ENCODE peak calls at places on chromosomes 2 and 18, in seven cellular contexts. One of them, this sample, is unnamed.
A peak's percentile ranks its signal among the peaks of the same experiment; 100 is the strongest.

GRCh38 chr18:76405761-76406356 is 89.2 kb downstream of the ZNF516 start:
- DNase-seq in K562: peak; percentile 37
- DNase-seq in astrocyte: no peak
- DNase-seq in H9: peak; percentile 84
- DNase-seq in SK-N-SH: peak; percentile 63
- DNase-seq in IMR-90: peak; percentile 30
- DNase-seq in keratinocyte: no peak
- DNase-seq in this sample: no peak

GRCh38 chr2:217857624-217858506 is 144.9 kb downstream of the TNS1 start:
- DNase-seq in keratinocyte: no peak
- DNase-seq in H9: no peak
- DNase-seq in IMR-90: no peak
- DNase-seq in astrocyte: no peak
- DNase-seq in SK-N-SH: peak; percentile 49
- DNase-seq in K562: no peak
- DNase-seq in this sample: no peak

GRCh38 chr2:232562515-232563151 is 12.1 kb downstream of the EIF4E2 start:
- DNase-seq in astrocyte: no peak
- DNase-seq in H9: no peak
- DNase-seq in keratinocyte: no peak
- DNase-seq in K562: no peak
- DNase-seq in SK-N-SH: no peak
- DNase-seq in IMR-90: no peak
- DNase-seq in this sample: no peak

GRCh38 chr18:49924293-49924983 is 111.1 kb upstream of the ACAA2 start:
- DNase-seq in astrocyte: peak; percentile 66
- DNase-seq in keratinocyte: no peak
- DNase-seq in IMR-90: no peak
- DNase-seq in K562: no peak
- DNase-seq in SK-N-SH: no peak
- DNase-seq in H9: no peak
- DNase-seq in this sample: no peak

GRCh38 chr2:163132850-163133249 is 294.3 kb upstream of the KCNH7 start:
- DNase-seq in SK-N-SH: peak; percentile 2
- DNase-seq in IMR-90: peak; percentile 2
- DNase-seq in K562: no peak
- DNase-seq in H9: no peak
- DNase-seq in astrocyte: peak; percentile 7
- DNase-seq in keratinocyte: no peak
- DNase-seq in this sample: no peak

GRCh38 chr2:131026914-131027313 is 66.3 kb downstream of the FAM168B start:
- DNase-seq in keratinocyte: no peak
- DNase-seq in IMR-90: no peak
- DNase-seq in astrocyte: no peak
- DNase-seq in SK-N-SH: no peak
- DNase-seq in K562: no peak
- DNase-seq in H9: no peak
- DNase-seq in this sample: no peak

GRCh38 chr2:49288902-49289680 is 134.8 kb upstream of the FSHR start:
- DNase-seq in H9: no peak
- DNase-seq in SK-N-SH: no peak
- DNase-seq in astrocyte: peak; percentile 31
- DNase-seq in IMR-90: no peak
- DNase-seq in keratinocyte: no peak
- DNase-seq in K562: no peak
- DNase-seq in this sample: no peak

GRCh38 chr18:49007663-49008062 is 56.9 kb upstream of the SMAD7 start:
- DNase-seq in astrocyte: no peak
- DNase-seq in H9: no peak
- DNase-seq in K562: no peak
- DNase-seq in keratinocyte: no peak
- DNase-seq in SK-N-SH: no peak
- DNase-seq in IMR-90: no peak
- DNase-seq in this sample: no peak

GRCh38 chr2:11278219-11278618 is 66.2 kb downstream of the ROCK2 start:
- DNase-seq in K562: no peak
- DNase-seq in IMR-90: no peak
- DNase-seq in SK-N-SH: no peak
- DNase-seq in H9: no peak
- DNase-seq in astrocyte: no peak
- DNase-seq in keratinocyte: no peak
- DNase-seq in this sample: no peak

GRCh38 chr18:635171-635570 is 22.3 kb upstream of the TYMS start:
- DNase-seq in SK-N-SH: no peak
- DNase-seq in keratinocyte: no peak
- DNase-seq in K562: no peak
- DNase-seq in IMR-90: no peak
- DNase-seq in H9: peak; percentile 58
- DNase-seq in astrocyte: no peak
- DNase-seq in this sample: no peak

GRCh38 chr2:148172131-148172753 is 151.4 kb downstream of the MBD5 start:
- DNase-seq in astrocyte: no peak
- DNase-seq in IMR-90: no peak
- DNase-seq in SK-N-SH: no peak
- DNase-seq in keratinocyte: no peak
- DNase-seq in K562: no peak
- DNase-seq in H9: no peak
- DNase-seq in this sample: no peak

GRCh38 chr2:109349555-109350430 is 220.8 kb downstream of the SH3RF3 start:
- DNase-seq in astrocyte: no peak
- DNase-seq in H9: no peak
- DNase-seq in SK-N-SH: no peak
- DNase-seq in IMR-90: no peak
- DNase-seq in keratinocyte: no peak
- DNase-seq in K562: no peak
- DNase-seq in this sample: no peak

GRCh38 chr18:62452280-62452824 is 70.5 kb upstream of the ZCCHC2 start:
- DNase-seq in IMR-90: peak; percentile 19
- DNase-seq in astrocyte: no peak
- DNase-seq in keratinocyte: no peak
- DNase-seq in H9: no peak
- DNase-seq in K562: no peak
- DNase-seq in SK-N-SH: no peak
- DNase-seq in this sample: no peak

GRCh38 chr2:54176577-54176976 is 61.2 kb downstream of the ACYP2 start:
- DNase-seq in K562: no peak
- DNase-seq in keratinocyte: no peak
- DNase-seq in IMR-90: peak; percentile 46
- DNase-seq in astrocyte: peak; percentile 14
- DNase-seq in H9: peak; percentile 54
- DNase-seq in SK-N-SH: peak; percentile 38
- DNase-seq in this sample: peak; percentile 18

GRCh38 chr2:173077506-173078177 is 2.0 kb downstream of the MAP3K20 start:
- DNase-seq in K562: peak; percentile 44
- DNase-seq in keratinocyte: no peak
- DNase-seq in SK-N-SH: no peak
- DNase-seq in IMR-90: peak; percentile 68
- DNase-seq in astrocyte: peak; percentile 32
- DNase-seq in H9: no peak
- DNase-seq in this sample: no peak

GRCh38 chr18:46677609-46678470 is 20.8 kb upstream of the LOXHD1 start:
- DNase-seq in astrocyte: no peak
- DNase-seq in IMR-90: no peak
- DNase-seq in SK-N-SH: peak; percentile 36
- DNase-seq in keratinocyte: no peak
- DNase-seq in H9: no peak
- DNase-seq in K562: no peak
- DNase-seq in this sample: no peak

GRCh38 chr18:48528861-48529260 is 10.0 kb upstream of the CTIF start:
- DNase-seq in H9: no peak
- DNase-seq in SK-N-SH: no peak
- DNase-seq in astrocyte: no peak
- DNase-seq in keratinocyte: no peak
- DNase-seq in K562: no peak
- DNase-seq in IMR-90: no peak
- DNase-seq in this sample: no peak

GRCh38 chr2:5689790-5690189 is 2.4 kb upstream of the SOX11 start:
- DNase-seq in K562: no peak
- DNase-seq in H9: no peak
- DNase-seq in SK-N-SH: no peak
- DNase-seq in keratinocyte: no peak
- DNase-seq in astrocyte: no peak
- DNase-seq in IMR-90: no peak
- DNase-seq in this sample: no peak

GRCh38 chr2:181672255-181673008 is 7.9 kb downstream of the NEUROD1 start:
- DNase-seq in IMR-90: no peak
- DNase-seq in keratinocyte: no peak
- DNase-seq in SK-N-SH: no peak
- DNase-seq in H9: no peak
- DNase-seq in astrocyte: no peak
- DNase-seq in K562: no peak
- DNase-seq in this sample: no peak

GRCh38 chr18:42341423-42341822 is 386.4 kb downstream of the PIK3C3 start:
- DNase-seq in SK-N-SH: no peak
- DNase-seq in keratinocyte: no peak
- DNase-seq in astrocyte: no peak
- DNase-seq in H9: no peak
- DNase-seq in IMR-90: no peak
- DNase-seq in K562: no peak
- DNase-seq in this sample: no peak

GRCh38 chr2:70733428-70734185 is 34.4 kb downstream of the ADD2 start:
- DNase-seq in IMR-90: no peak
- DNase-seq in astrocyte: no peak
- DNase-seq in K562: no peak
- DNase-seq in H9: no peak
- DNase-seq in SK-N-SH: peak; percentile 42
- DNase-seq in keratinocyte: no peak
- DNase-seq in this sample: no peak

GRCh38 chr2:117980783-117981676 is 32.8 kb downstream of the CCDC93 start:
- DNase-seq in SK-N-SH: no peak
- DNase-seq in astrocyte: peak; percentile 95
- DNase-seq in IMR-90: peak; percentile 92
- DNase-seq in keratinocyte: peak; percentile 65
- DNase-seq in K562: no peak
- DNase-seq in H9: no peak
- DNase-seq in this sample: no peak

GRCh38 chr2:162422894-162423293 is 79.0 kb downstream of the GCA start:
- DNase-seq in H9: no peak
- DNase-seq in IMR-90: no peak
- DNase-seq in K562: no peak
- DNase-seq in SK-N-SH: no peak
- DNase-seq in keratinocyte: no peak
- DNase-seq in astrocyte: no peak
- DNase-seq in this sample: no peak

GRCh38 chr2:85324639-85325465 is 2.9 kb downstream of the TGOLN2 start:
- DNase-seq in IMR-90: peak; percentile 35
- DNase-seq in astrocyte: no peak
- DNase-seq in keratinocyte: no peak
- DNase-seq in K562: no peak
- DNase-seq in H9: no peak
- DNase-seq in SK-N-SH: no peak
- DNase-seq in this sample: no peak

GRCh38 chr2:108970369-108970768 is 18.7 kb downstream of the EDAR start:
- DNase-seq in keratinocyte: no peak
- DNase-seq in IMR-90: no peak
- DNase-seq in astrocyte: no peak
- DNase-seq in H9: no peak
- DNase-seq in K562: no peak
- DNase-seq in SK-N-SH: no peak
- DNase-seq in this sample: no peak

GRCh38 chr2:102975996-102976636 is 214.3 kb downstream of the TMEM182 start:
- DNase-seq in K562: peak; percentile 11
- DNase-seq in keratinocyte: peak; percentile 0
- DNase-seq in SK-N-SH: peak; percentile 41
- DNase-seq in IMR-90: peak; percentile 4
- DNase-seq in H9: peak; percentile 73
- DNase-seq in astrocyte: peak; percentile 18
- DNase-seq in this sample: peak; percentile 2

GRCh38 chr2:234029150-234029733 is 21.3 kb upstream of the SPP2 start:
- DNase-seq in astrocyte: peak; percentile 71
- DNase-seq in IMR-90: peak; percentile 13
- DNase-seq in K562: no peak
- DNase-seq in H9: no peak
- DNase-seq in keratinocyte: no peak
- DNase-seq in SK-N-SH: no peak
- DNase-seq in this sample: no peak

GRCh38 chr2:218897394-218898108 is 16.9 kb downstream of the WNT10A start:
- DNase-seq in K562: no peak
- DNase-seq in H9: peak; percentile 42
- DNase-seq in astrocyte: no peak
- DNase-seq in IMR-90: no peak
- DNase-seq in SK-N-SH: peak; percentile 71
- DNase-seq in keratinocyte: no peak
- DNase-seq in this sample: no peak
- H3K4me2 ChIP-seq in K562: no peak overlapping the region
- H3K4me2 ChIP-seq in H9: peak overlapping the region; percentile 36
- H3K4me2 ChIP-seq in astrocyte: peak overlapping the region; percentile 81
- H3K4me2 ChIP-seq in IMR-90: no peak overlapping the region
- H3K4me2 ChIP-seq in SK-N-SH: peak overlapping the region; percentile 37
- H3K4me2 ChIP-seq in keratinocyte: peak overlapping the region; percentile 87
- H3K4me2 ChIP-seq in this sample: peak overlapping the region; percentile 95

GRCh38 chr18:29361843-29362242 is 1184.9 kb upstream of the CDH2 start:
- DNase-seq in astrocyte: no peak
- DNase-seq in SK-N-SH: no peak
- DNase-seq in IMR-90: no peak
- DNase-seq in H9: peak; percentile 86
- DNase-seq in K562: peak; percentile 9
- DNase-seq in keratinocyte: no peak
- DNase-seq in this sample: peak; percentile 3
- H2AFZ ChIP-seq in astrocyte: no peak overlapping the region
- H2AFZ ChIP-seq in SK-N-SH: no peak overlapping the region
- H2AFZ ChIP-seq in IMR-90: no peak overlapping the region
- H2AFZ ChIP-seq in H9: no peak overlapping the region
- H2AFZ ChIP-seq in K562: no peak overlapping the region
- H2AFZ ChIP-seq in keratinocyte: no peak overlapping the region
- H2AFZ ChIP-seq in this sample: no peak overlapping the region

DNA sequence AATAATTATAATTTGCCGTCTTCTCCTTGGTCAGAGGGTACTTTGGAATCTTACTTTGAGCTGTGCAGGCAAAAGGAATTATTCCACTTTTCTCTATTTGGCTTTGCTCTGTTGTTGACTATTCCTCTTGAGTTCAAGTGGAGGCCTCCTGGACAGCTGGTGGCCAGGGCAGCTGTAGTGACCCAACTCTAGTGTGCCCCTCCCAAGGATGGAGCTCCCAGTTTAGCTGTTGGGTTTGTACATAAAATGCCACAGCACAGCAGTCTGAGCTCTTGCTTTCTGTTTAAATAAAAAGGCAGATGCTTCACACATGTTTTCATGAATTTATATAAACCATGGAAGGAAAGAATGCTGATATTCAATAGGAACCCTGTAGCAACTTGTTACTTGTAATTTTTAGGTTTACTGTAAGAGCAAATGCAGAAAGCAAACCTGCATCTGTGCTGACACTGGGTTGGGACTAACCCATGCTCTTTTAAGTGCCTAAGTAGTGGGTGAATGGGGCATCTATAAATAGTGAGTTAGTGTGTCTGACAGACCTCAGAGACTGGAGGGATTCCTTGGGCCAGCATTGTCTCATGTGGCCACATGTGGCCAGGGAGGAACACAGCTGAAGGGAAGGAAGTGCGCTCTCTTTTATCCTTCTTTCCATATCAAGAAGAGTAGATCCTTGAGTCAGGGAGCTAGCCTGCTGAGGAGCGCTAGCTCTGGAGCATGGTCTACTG is 121.8 kb downstream of the FHOD3 start:
- DNase-seq in SK-N-SH: no peak
- DNase-seq in IMR-90: peak; percentile 49
- DNase-seq in K562: no peak
- DNase-seq in keratinocyte: no peak
- DNase-seq in astrocyte: no peak
- DNase-seq in H9: no peak
- DNase-seq in this sample: no peak
- H3K27ac ChIP-seq in SK-N-SH: no peak overlapping the region
- H3K27ac ChIP-seq in IMR-90: peak overlapping the region; percentile 53
- H3K27ac ChIP-seq in K562: no peak overlapping the region
- H3K27ac ChIP-seq in keratinocyte: no peak overlapping the region
- H3K27ac ChIP-seq in astrocyte: no peak overlapping the region
- H3K27ac ChIP-seq in H9: no peak overlapping the region
- H3K27ac ChIP-seq in this sample: no peak overlapping the region

GRCh38 chr2:141611981-141612380 is 518.8 kb downstream of the LRP1B start:
- DNase-seq in keratinocyte: no peak
- DNase-seq in H9: no peak
- DNase-seq in K562: no peak
- DNase-seq in SK-N-SH: no peak
- DNase-seq in IMR-90: peak; percentile 59
- DNase-seq in astrocyte: peak; percentile 43
- DNase-seq in this sample: no peak
- H3K4me2 ChIP-seq in keratinocyte: no peak overlapping the region
- H3K4me2 ChIP-seq in H9: peak overlapping the region; percentile 69
- H3K4me2 ChIP-seq in K562: no peak overlapping the region
- H3K4me2 ChIP-seq in SK-N-SH: peak overlapping the region; percentile 42
- H3K4me2 ChIP-seq in IMR-90: no peak overlapping the region
- H3K4me2 ChIP-seq in astrocyte: peak overlapping the region; percentile 72
- H3K4me2 ChIP-seq in this sample: no peak overlapping the region

This sample was measured in OCI-LY7.